ENCODE peak calls at places on chromosomes 7 and 10, in eight cellular contexts. O is spleen, V is endothelial cell of umbilical vein, W is prostate gland, M is gastrocnemius medialis, Z is tibial nerve, I is transverse colon, J is adrenal gland. S is an unnamed sample.

GRCh38 chr10:69914373-69915268 is 112.9 kb downstream of the COL13A1 start:
- DNase-seq in O (peak; percentile 85), V (peak; percentile 58), W (peak; percentile 75), M (peak; percentile 41), Z (peak; percentile 57), I (peak; percentile 78), J (peak; percentile 64), S (peak; percentile 68)

GRCh38 chr7:159105066-159105780 is 39.4 kb downstream of the VIPR2 start:
- DNase-seq in O (peak; percentile 65), V (no peak), W (no peak), M (no peak), Z (no peak), I (peak; percentile 4), J (no peak), S (no peak)

GRCh38 chr10:44184633-44185314 is 200.1 kb downstream of the CXCL12 start:
- DNase-seq in O (no peak), V (no peak), W (no peak), M (no peak), Z (no peak), I (no peak), J (no peak), S (no peak)

GRCh38 chr7:128361463-128362441 is at the start of gene PRRT4:
- DNase-seq in O (peak; percentile 87), V (no peak), W (no peak), M (no peak), Z (no peak), I (peak; percentile 27), J (peak; percentile 26), S (peak; percentile 35)

GRCh38 chr7:4416436-4417092 is 265.5 kb upstream of the FOXK1 start:
- DNase-seq in O (no peak), V (no peak), W (peak; percentile 5), M (no peak), Z (no peak), I (peak; percentile 12), J (no peak), S (no peak)

GRCh38 chr7:80127412-80128150 is 7.0 kb upstream of the GNAI1 start:
- DNase-seq in O (no peak), V (no peak), W (no peak), M (no peak), Z (no peak), I (no peak), J (no peak), S (no peak)

GRCh38 chr10:95273393-95274312 is 17.1 kb downstream of the PDLIM1 start:
- DNase-seq in O (no peak), V (peak; percentile 89), W (peak; percentile 68), M (peak; percentile 82), Z (no peak), I (peak; percentile 66), J (peak; percentile 46), S (no peak)

GRCh38 chr10:125694874-125695273 is 11.9 kb upstream of the TEX36 start:
- DNase-seq in O (no peak), V (peak; percentile 56), W (peak; percentile 53), M (no peak), Z (no peak), I (no peak), J (no peak), S (no peak)

GRCh38 chr7:80206763-80207162 is 72.1 kb downstream of the GNAI1 start:
- DNase-seq in O (no peak), V (no peak), W (no peak), M (no peak), Z (no peak), I (no peak), J (no peak), S (no peak)

GRCh38 chr7:152579070-152579469 is 96.9 kb downstream of the XRCC2 start:
- DNase-seq in O (peak; percentile 56), V (no peak), W (no peak), M (no peak), Z (no peak), I (no peak), J (no peak), S (no peak)

GRCh38 chr7:99975782-99976521 is at the start of gene AZGP1:
- DNase-seq in O (no peak), V (no peak), W (peak; percentile 86), M (no peak), Z (no peak), I (peak; percentile 41), J (no peak), S (no peak)

GRCh38 chr7:74656421-74656910 is 1.1 kb upstream of the GTF2I start:
- DNase-seq in O (peak; percentile 87), V (peak; percentile 52), W (peak; percentile 57), M (no peak), Z (no peak), I (peak; percentile 66), J (peak; percentile 78), S (peak; percentile 55)
- TF ChIP-seq CTCF in O (no peak), V (peak; percentile 9), W (no peak), M (no peak), Z (peak; percentile 21), I (no peak), J (no peak), S (no peak)

GRCh38 chr10:11794566-11794965 is 28.6 kb upstream of the PROSER2 start:
- DNase-seq in O (no peak), V (no peak), W (no peak), M (no peak), Z (no peak), I (no peak), J (no peak), S (no peak)

GRCh38 chr10:11797281-11797680 is 25.9 kb upstream of the PROSER2 start:
- DNase-seq in O (no peak), V (no peak), W (no peak), M (no peak), Z (no peak), I (no peak), J (no peak), S (no peak)

GRCh38 chr10:11795101-11795920 is 27.8 kb upstream of the PROSER2 start:
- DNase-seq in O (no peak), V (no peak), W (no peak), M (no peak), Z (no peak), I (no peak), J (no peak), S (no peak)

GRCh38 chr10:11796439-11796838 is 26.7 kb upstream of the PROSER2 start:
- DNase-seq in O (no peak), V (no peak), W (no peak), M (no peak), Z (no peak), I (no peak), J (no peak), S (no peak)

DNA sequence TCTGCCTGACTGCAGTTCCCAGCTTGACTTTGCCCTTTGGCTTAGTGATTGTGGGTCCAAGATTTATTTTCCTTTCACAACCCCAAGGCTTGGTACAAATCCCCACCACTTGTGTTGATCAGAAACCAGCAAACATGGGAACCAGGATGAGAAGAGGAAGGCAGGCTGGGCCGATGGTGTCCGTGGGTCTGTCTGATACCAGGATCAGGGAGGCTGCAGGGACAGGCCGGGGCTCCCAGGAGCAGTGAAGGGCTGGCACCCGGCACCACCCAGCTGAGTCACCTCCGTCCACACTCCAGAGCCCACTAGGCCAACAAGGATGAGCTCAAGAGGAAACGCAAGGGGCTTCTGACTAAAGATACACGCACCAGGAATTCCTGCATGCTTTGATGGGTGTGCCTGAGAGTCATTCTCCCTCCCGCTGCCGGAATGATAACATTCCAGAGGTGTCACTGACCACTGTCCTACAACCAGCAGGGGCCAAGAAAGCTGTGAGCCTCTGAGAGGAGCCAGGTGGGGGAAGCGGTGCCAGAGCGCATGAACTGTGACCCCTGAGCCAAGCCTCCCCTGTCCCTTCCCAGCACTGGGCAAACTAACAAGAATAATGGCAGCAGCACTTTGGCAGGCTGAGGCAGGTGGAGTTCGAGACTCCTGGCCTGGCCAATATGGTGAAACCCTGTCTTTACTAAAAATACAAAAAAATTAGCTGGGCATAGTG is 29.2 kb upstream of the PROSER2 start:
- DNase-seq in O (no peak), V (no peak), W (no peak), M (no peak), Z (no peak), I (no peak), J (no peak), S (no peak)
- TF ChIP-seq POLR2A in O (no peak), V (no peak), W (no peak), M (no peak), Z (no peak), I (no peak), J (no peak), S (no peak)

GRCh38 chr10:103569877-103570276 is 76.4 kb downstream of the NEURL1 start:
- DNase-seq in O (no peak), V (no peak), W (no peak), M (no peak), Z (no peak), I (no peak), J (no peak), S (no peak)

GRCh38 chr10:103572597-103573321 is 79.3 kb downstream of the NEURL1 start:
- DNase-seq in O (no peak), V (no peak), W (no peak), M (no peak), Z (no peak), I (no peak), J (no peak), S (no peak)

GRCh38 chr10:103570844-103571655 is 77.5 kb downstream of the NEURL1 start:
- DNase-seq in O (no peak), V (no peak), W (no peak), M (no peak), Z (no peak), I (no peak), J (no peak), S (no peak)

GRCh38 chr10:103574116-103575061 is 80.9 kb downstream of the NEURL1 start:
- DNase-seq in O (no peak), V (no peak), W (no peak), M (no peak), Z (no peak), I (no peak), J (no peak), S (no peak)

DNA sequence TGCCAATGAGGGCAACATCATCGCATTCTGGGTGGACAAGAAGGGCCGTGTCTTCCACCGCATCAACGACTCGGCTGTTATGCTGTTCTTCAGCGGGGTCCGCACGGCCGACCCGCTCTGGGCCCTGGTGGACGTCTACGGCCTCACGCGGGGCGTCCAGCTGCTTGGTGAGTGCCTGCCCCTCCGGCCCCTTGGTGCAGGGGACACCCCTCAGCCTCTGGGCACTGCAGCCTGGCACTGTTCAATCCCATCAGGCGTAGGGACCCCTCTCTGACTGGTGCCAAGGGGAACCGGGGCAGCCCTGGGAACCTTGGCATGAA is 78.1 kb downstream of the NEURL1 start:
- DNase-seq in O (no peak), V (no peak), W (no peak), M (no peak), Z (no peak), I (no peak), J (no peak), S (no peak)
- H3K4me1 ChIP-seq in O (no peaks in the 10 kb centered on the region), V (no peaks in the 10 kb centered on the region), W (no peaks in the 10 kb centered on the region), M (peaks cover 3% of the 10 kb centered on the region), Z (no peaks in the 10 kb centered on the region), I (peaks cover 17% of the 10 kb centered on the region), J (no peaks in the 10 kb centered on the region), S (peaks cover 2% of the 10 kb centered on the region)

GRCh38 chr10:10927608-10928007 is 90.1 kb upstream of the CELF2 start:
- DNase-seq in O (no peak), V (no peak), W (no peak), M (no peak), Z (no peak), I (no peak), J (no peak), S (no peak)

GRCh38 chr10:10925667-10926066 is 92.0 kb upstream of the CELF2 start:
- DNase-seq in O (no peak), V (no peak), W (no peak), M (no peak), Z (no peak), I (no peak), J (no peak), S (no peak)

GRCh38 chr10:10935032-10935431 is 82.6 kb upstream of the CELF2 start:
- DNase-seq in O (no peak), V (no peak), W (no peak), M (no peak), Z (no peak), I (no peak), J (no peak), S (no peak)

GRCh38 chr10:10930979-10931743 is 86.5 kb upstream of the CELF2 start:
- DNase-seq in O (no peak), V (no peak), W (no peak), M (no peak), Z (no peak), I (no peak), J (no peak), S (no peak)
- TF ChIP-seq CTCF in O (no peak), V (no peak), W (no peak), M (no peak), Z (no peak), I (no peak), J (no peak), S (no peak)

S was measured in ovary.